ENCODE peak calls at places on chromosomes 3 and 15, in five cellular contexts. U is colonic mucosa, N is ovary, R is mesendoderm, T is A549. D is an unnamed sample.

GRCh38 chr15:82942691-82943090 is 9.8 kb downstream of the HOMER2 start:
- DNase-seq in U (no peak), N (no peak), R (peak; percentile 26), T (peak; percentile 33), D (peak; percentile 98)

GRCh38 chr3:116270053-116270452 is 175.2 kb downstream of the LSAMP start:
- DNase-seq in U (no peak), N (no peak), R (no peak), T (no peak), D (no peak)

GRCh38 chr15:70420421-70421196 is 322.9 kb upstream of the TLE3 start:
- DNase-seq in U (no peak), N (no peak), R (peak; percentile 55), T (no peak), D (no peak)

GRCh38 chr3:28240440-28240839 is 979 bp upstream of the CMC1 start:
- DNase-seq in U (no peak), N (peak; percentile 22), R (peak; percentile 69), T (no peak), D (no peak)

GRCh38 chr15:51191072-51191665 is 96.5 kb upstream of the TNFAIP8L3 start:
- DNase-seq in U (no peak), N (no peak), R (no peak), T (no peak), D (no peak)

GRCh38 chr15:41821831-41822230 is 6.1 kb upstream of the JMJD7 start:
- DNase-seq in U (no peak), N (no peak), R (no peak), T (no peak), D (no peak)

GRCh38 chr3:58111513-58112184 is 99.1 kb downstream of the DNASE1L3 start:
- DNase-seq in U (peak; percentile 90), N (no peak), R (no peak), T (no peak), D (peak; percentile 54)

GRCh38 chr3:146375214-146375613 is 94.1 kb downstream of the PLSCR2 start:
- DNase-seq in U (no peak), N (no peak), R (no peak), T (no peak), D (no peak)

GRCh38 chr3:158659454-158660237 is 12.8 kb downstream of the LXN start:
- DNase-seq in U (peak; percentile 67), N (peak; percentile 36), R (peak; percentile 52), T (peak; percentile 60), D (peak; percentile 14)

GRCh38 chr15:101458158-101458895 is 31.2 kb downstream of the PCSK6 start:
- DNase-seq in U (no peak), N (no peak), R (no peak), T (no peak), D (no peak)

GRCh38 chr15:80207887-80208286 is 44.1 kb downstream of the CTXND1 start:
- DNase-seq in U (no peak), N (no peak), R (peak; percentile 26), T (no peak), D (no peak)

GRCh38 chr3:156610154-156610553 is 55.2 kb upstream of the SSR3 start:
- DNase-seq in U (no peak), N (no peak), R (no peak), T (no peak), D (no peak)
- H3K27ac ChIP-seq in U (no peak overlapping the region), N (no peak overlapping the region), R (no peak overlapping the region), T (no peak overlapping the region), D (no peak overlapping the region)

GRCh38 chr3:48655586-48655985 is 7.1 kb downstream of the CELSR3 start:
- DNase-seq in U (no peak), N (no peak), R (no peak), T (no peak), D (no peak)
- H3K27ac ChIP-seq in U (no peak overlapping the region), N (no peak overlapping the region), R (no peak overlapping the region), T (peak overlapping the region; percentile 88), D (peak overlapping the region; percentile 35)

GRCh38 chr15:62619526-62619925 is 423.0 kb upstream of the TPM1 start:
- DNase-seq in U (no peak), N (no peak), R (no peak), T (no peak), D (no peak)

GRCh38 chr15:62616746-62617145 is 425.8 kb upstream of the TPM1 start:
- DNase-seq in U (no peak), N (no peak), R (no peak), T (no peak), D (no peak)

GRCh38 chr15:62618432-62618831 is 424.1 kb upstream of the TPM1 start:
- DNase-seq in U (no peak), N (no peak), R (peak; percentile 31), T (no peak), D (peak; percentile 43)

GRCh38 chr15:62617741-62618140 is 424.8 kb upstream of the TPM1 start:
- DNase-seq in U (no peak), N (no peak), R (no peak), T (no peak), D (no peak)

GRCh38 chr15:62619105-62619504 is 423.4 kb upstream of the TPM1 start:
- DNase-seq in U (no peak), N (no peak), R (no peak), T (no peak), D (no peak)
- H3K27ac ChIP-seq in U (no peak overlapping the region), N (no peak overlapping the region), R (no peak overlapping the region), T (no peak overlapping the region), D (no peak overlapping the region)

GRCh38 chr3:125479091-125479490 is 40.9 kb downstream of the SNX4 start:
- DNase-seq in U (no peak), N (no peak), R (no peak), T (no peak), D (no peak)
- H3K27ac ChIP-seq in U (no peak overlapping the region), N (no peak overlapping the region), R (no peak overlapping the region), T (no peak overlapping the region), D (no peak overlapping the region)

GRCh38 chr15:77998592-77998991 is 78.9 kb downstream of the TBC1D2B start:
- DNase-seq in U (no peak), N (peak; percentile 31), R (no peak), T (no peak), D (no peak)

GRCh38 chr15:77991029-77991406 is 86.5 kb downstream of the TBC1D2B start:
- DNase-seq in U (no peak), N (peak; percentile 48), R (no peak), T (no peak), D (no peak)

GRCh38 chr15:77988386-77989301 is 88.9 kb downstream of the TBC1D2B start:
- DNase-seq in U (no peak), N (peak; percentile 43), R (no peak), T (no peak), D (no peak)

GRCh38 chr15:77992356-77993222 is 84.9 kb downstream of the TBC1D2B start:
- DNase-seq in U (no peak), N (peak; percentile 63), R (no peak), T (no peak), D (no peak)

GRCh38 chr15:77993374-77993911 is 84.1 kb downstream of the TBC1D2B start:
- DNase-seq in U (no peak), N (peak; percentile 51), R (no peak), T (no peak), D (no peak)
- H3K27ac ChIP-seq in U (no peak overlapping the region), N (peak overlapping the region; percentile 29), R (no peak overlapping the region), T (peak overlapping the region; percentile 89), D (peak overlapping the region; percentile 87)

GRCh38 chr3:193983846-193984245 is 152.1 kb upstream of the HES1 start:
- DNase-seq in U (no peak), N (no peak), R (no peak), T (no peak), D (no peak)
- H3K27ac ChIP-seq in U (no peak overlapping the region), N (no peak overlapping the region), R (no peak overlapping the region), T (no peak overlapping the region), D (no peak overlapping the region)

GRCh38 chr3:66496731-66497130 is 4.1 kb downstream of the LRIG1 start:
- DNase-seq in U (no peak), N (no peak), R (no peak), T (no peak), D (no peak)
- H3K27ac ChIP-seq in U (peak overlapping the region; percentile 42), N (no peak overlapping the region), R (no peak overlapping the region), T (no peak overlapping the region), D (no peak overlapping the region)

DNA sequence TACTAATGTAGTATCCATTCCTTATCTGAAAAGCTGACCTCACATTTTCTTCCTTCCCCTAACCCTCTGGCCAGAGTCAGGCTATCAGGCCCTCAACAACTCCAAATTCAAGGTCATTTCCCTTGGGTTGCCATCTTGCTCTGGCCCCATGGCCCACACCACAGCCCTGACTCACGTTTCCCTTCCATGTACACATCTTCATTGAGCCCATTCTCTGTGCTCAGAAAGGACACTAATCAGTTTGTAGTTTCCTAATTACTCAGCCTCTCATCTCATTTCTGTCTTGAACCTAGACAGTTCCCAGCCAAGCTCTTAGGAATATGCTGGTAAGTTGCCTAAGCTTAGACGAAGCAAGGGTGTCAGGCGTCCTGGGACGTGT is 14.9 kb downstream of the TGM5 start:
- DNase-seq in U (no peak), N (no peak), R (no peak), T (no peak), D (no peak)
- H3K27ac ChIP-seq in U (no peak overlapping the region), N (no peak overlapping the region), R (no peak overlapping the region), T (no peak overlapping the region), D (no peak overlapping the region)

GRCh38 chr3:149648525-149648924 is 9.3 kb downstream of the WWTR1 start:
- DNase-seq in U (no peak), N (no peak), R (no peak), T (no peak), D (no peak)
- H3K27ac ChIP-seq in U (no peak overlapping the region), N (no peak overlapping the region), R (no peak overlapping the region), T (no peak overlapping the region), D (peak overlapping the region; percentile 76)

D was measured in epithelial cell of prostate.